ENCODE peak calls at places on chromosomes 5 and 9, in seven cellular contexts. U is body of pancreas, H is foreskin fibroblast, Z is kidney epithelial cell, V is A549, S is fibroblast of mammary gland, A is neural progenitor cell. W is an unnamed sample.

GRCh38 chr5:140214831-140215230 is 39.8 kb downstream of the CYSTM1 start:
- DNase-seq in U (peak), H (peak), Z (peak), V (no peak), S (peak), A (no peak), W (peak)

GRCh38 chr9:127498298-127498697 is 47.0 kb downstream of the LRSAM1 start:
- DNase-seq in U (no peak), H (no peak), Z (no peak), V (no peak), S (no peak), A (no peak), W (no peak)

GRCh38 chr5:177349762-177350161 is 1.7 kb downstream of the LMAN2 start:
- DNase-seq in U (no peak), H (no peak), Z (no peak), V (no peak), S (no peak), A (no peak), W (no peak)

GRCh38 chr5:153974131-153974812 is 64.4 kb downstream of the FAM114A2 start:
- DNase-seq in U (no peak), H (no peak), Z (peak), V (peak), S (peak), A (peak), W (peak)

GRCh38 chr9:86275962-86276361 is 6.4 kb downstream of the ISCA1 start:
- DNase-seq in U (no peak), H (no peak), Z (no peak), V (peak), S (no peak), A (peak), W (peak)

GRCh38 chr9:34502471-34503335 is 20.1 kb downstream of the ENHO start:
- DNase-seq in U (peak), H (no peak), Z (no peak), V (no peak), S (no peak), A (no peak), W (no peak)

GRCh38 chr5:137439645-137440044 is 59.5 kb downstream of the SPOCK1 start:
- DNase-seq in U (no peak), H (no peak), Z (no peak), V (no peak), S (no peak), A (no peak), W (no peak)

GRCh38 chr9:23341346-23341745 is 484.7 kb downstream of the ELAVL2 start:
- DNase-seq in U (no peak), H (no peak), Z (no peak), V (no peak), S (no peak), A (peak), W (no peak)

GRCh38 chr5:65730910-65731309 is 8.9 kb downstream of the NLN start:
- DNase-seq in U (no peak), H (no peak), Z (no peak), V (no peak), S (peak), A (no peak), W (no peak)

GRCh38 chr5:10631597-10631996 is 67.7 kb downstream of the ANKRD33B start:
- DNase-seq in U (no peak), H (no peak), Z (no peak), V (no peak), S (no peak), A (no peak), W (no peak)

GRCh38 chr9:136855461-136856077 is 3.4 kb downstream of the MAMDC4 start:
- DNase-seq in U (peak), H (no peak), Z (no peak), V (no peak), S (no peak), A (no peak), W (no peak)

GRCh38 chr5:80871541-80871961 is 88.6 kb upstream of the RASGRF2 start:
- DNase-seq in U (no peak), H (peak), Z (peak), V (peak), S (peak), A (no peak), W (peak)

GRCh38 chr9:136520053-136520540 is 25.8 kb downstream of the NOTCH1 start:
- DNase-seq in U (peak), H (no peak), Z (peak), V (peak), S (no peak), A (no peak), W (no peak)

DNA sequence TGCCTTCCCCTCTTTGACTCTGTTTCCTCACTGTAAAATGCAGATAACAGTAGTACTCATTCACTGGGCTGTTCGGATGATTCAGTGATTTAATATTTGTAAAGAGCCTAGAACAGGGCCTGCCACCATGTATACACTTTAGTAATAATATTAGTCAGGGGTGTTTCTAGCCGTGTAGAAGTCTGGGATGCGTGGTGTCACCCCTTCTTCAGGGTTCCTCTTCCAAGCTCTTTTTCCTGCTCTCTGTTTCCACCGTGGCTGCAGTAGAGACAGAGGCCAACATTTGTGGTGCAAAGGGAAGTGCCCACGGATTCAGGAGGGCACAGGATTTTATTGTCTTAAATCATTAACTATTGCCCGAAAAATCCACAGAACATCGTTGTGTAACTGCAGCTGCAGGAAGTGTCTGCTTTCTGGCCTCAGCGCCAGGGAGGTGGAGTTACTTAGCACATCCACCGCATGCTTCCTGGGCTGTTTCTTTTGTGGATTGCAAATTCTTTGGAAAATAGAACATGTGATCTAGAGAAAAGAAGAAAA is 61.7 kb downstream of the TRIO start:
- DNase-seq in U (peak), H (peak), Z (peak), V (peak), S (peak), A (no peak), W (peak)
- H3K4me3 ChIP-seq in U (no peak), H (peak), Z (no peak), V (peak), S (peak), A (no peak), W (peak)

DNA sequence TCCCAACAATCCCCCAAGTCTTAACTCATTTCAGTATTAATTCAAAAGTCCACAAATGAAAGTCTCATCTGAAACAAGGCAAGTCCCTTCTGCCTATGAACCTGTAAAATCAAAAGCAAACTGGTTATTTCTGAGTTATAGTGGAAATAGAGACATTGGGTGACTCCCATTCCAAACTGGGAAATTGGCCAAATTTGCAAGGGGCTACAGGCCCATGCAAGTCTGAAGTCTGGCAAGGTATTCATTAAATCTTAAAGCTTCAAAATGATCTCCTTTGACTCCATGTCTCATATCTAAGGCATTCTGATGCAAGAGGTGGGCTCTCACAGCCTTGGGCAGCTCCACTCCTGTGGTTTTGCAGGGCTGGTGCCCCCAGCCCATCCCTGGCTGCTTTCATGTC is 167.9 kb downstream of the HTR1A start:
- DNase-seq in U (no peak), H (no peak), Z (no peak), V (no peak), S (no peak), A (no peak), W (no peak)
- TF ChIP-seq CTCF in U (no peak), H (no peak), Z (no peak), V (no peak), S (no peak), A (no peak), W (no peak)

DNA sequence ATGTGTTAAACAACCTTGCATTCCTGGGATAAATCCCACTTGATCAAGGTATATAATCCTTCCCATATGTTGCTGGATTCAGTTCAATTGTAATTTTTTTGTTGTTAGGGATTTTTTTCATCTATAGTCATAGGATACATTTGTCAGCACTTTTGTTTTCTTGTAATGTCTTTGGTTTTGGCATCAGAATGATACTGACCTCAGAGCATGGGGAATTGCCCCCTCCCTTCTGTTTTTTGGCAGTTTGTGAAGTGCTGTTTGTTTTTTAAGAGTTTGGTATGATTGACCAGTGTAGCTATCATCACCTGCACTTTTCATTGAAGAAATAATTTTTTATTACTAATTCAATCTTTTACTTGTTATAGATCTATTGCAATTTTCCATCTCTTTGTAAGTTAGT is 176.8 kb upstream of the RASEF start:
- DNase-seq in U (no peak), H (no peak), Z (no peak), V (no peak), S (peak), A (no peak), W (peak)
- H3K4me3 ChIP-seq in U (no peak), H (no peak), Z (no peak), V (no peak), S (no peak), A (no peak), W (no peak)

GRCh38 chr5:179822059-179822432 is 1.3 kb downstream of the SQSTM1 start:
- DNase-seq in U (no peak), H (no peak), Z (no peak), V (no peak), S (no peak), A (no peak), W (no peak)

GRCh38 chr5:179820483-179821297 is at the start of gene SQSTM1:
- DNase-seq in U (peak), H (peak), Z (no peak), V (peak), S (peak), A (peak), W (peak)

GRCh38 chr5:179822444-179822990 is 1.8 kb downstream of the SQSTM1 start:
- DNase-seq in U (peak), H (no peak), Z (no peak), V (no peak), S (no peak), A (no peak), W (no peak)

GRCh38 chr5:179820127-179820482 is 600 bp upstream of the SQSTM1 start:
- DNase-seq in U (no peak), H (no peak), Z (no peak), V (peak), S (no peak), A (no peak), W (no peak)

DNA sequence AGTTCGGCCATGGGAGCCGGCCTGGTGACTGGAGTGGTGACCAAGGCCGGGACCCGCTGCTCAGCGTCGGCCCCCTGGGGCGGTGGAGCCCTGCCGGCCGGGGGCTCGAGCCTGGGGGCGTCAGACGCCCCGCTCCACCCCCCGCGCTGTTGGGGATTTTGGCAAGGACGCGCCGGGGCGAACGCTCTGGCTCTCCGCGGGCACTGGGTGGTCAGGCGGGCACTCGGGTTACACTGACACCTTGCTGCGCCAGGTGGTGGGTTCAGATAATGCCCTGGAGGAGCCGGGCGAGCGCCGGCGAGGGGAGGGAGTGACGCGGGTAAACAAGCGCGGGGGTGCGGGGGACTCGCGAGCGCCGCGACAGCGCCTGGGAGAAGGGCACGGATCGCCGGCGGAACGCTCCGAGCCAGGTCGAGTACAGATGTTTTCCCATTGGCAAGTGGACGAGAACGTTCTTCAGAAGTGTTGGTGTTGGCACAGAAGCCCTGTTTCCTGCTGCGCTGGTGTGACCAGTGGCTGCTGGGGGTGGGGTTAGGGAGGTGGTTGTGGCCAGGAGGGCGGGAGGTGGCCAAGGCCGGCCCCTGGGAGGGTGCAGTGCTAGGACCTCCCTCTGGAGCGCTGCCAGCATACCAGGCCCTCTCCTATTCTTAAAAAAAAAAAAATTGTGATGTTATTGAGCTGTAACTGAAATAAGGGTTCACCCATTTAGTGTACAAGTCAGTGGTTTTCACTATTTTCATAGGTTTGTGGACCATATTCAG is 773 bp downstream of the SQSTM1 start:
- DNase-seq in U (peak), H (peak), Z (peak), V (peak), S (peak), A (peak), W (peak)
- TF ChIP-seq CTCF in U (peak), H (no peak), Z (no peak), V (no peak), S (no peak), A (no peak), W (no peak)

GRCh38 chr5:42950466-42951168 is 89.5 kb downstream of the ANXA2R start:
- DNase-seq in U (peak), H (peak), Z (peak), V (peak), S (peak), A (no peak), W (peak)

GRCh38 chr5:42948961-42949347 is 91.2 kb downstream of the ANXA2R start:
- DNase-seq in U (no peak), H (no peak), Z (no peak), V (no peak), S (no peak), A (no peak), W (no peak)

GRCh38 chr5:42950091-42950465 is 90.0 kb downstream of the ANXA2R start:
- DNase-seq in U (no peak), H (no peak), Z (no peak), V (no peak), S (no peak), A (no peak), W (no peak)

GRCh38 chr5:42951169-42951846 is 88.8 kb downstream of the ANXA2R start:
- DNase-seq in U (peak), H (no peak), Z (no peak), V (no peak), S (peak), A (no peak), W (peak)

DNA sequence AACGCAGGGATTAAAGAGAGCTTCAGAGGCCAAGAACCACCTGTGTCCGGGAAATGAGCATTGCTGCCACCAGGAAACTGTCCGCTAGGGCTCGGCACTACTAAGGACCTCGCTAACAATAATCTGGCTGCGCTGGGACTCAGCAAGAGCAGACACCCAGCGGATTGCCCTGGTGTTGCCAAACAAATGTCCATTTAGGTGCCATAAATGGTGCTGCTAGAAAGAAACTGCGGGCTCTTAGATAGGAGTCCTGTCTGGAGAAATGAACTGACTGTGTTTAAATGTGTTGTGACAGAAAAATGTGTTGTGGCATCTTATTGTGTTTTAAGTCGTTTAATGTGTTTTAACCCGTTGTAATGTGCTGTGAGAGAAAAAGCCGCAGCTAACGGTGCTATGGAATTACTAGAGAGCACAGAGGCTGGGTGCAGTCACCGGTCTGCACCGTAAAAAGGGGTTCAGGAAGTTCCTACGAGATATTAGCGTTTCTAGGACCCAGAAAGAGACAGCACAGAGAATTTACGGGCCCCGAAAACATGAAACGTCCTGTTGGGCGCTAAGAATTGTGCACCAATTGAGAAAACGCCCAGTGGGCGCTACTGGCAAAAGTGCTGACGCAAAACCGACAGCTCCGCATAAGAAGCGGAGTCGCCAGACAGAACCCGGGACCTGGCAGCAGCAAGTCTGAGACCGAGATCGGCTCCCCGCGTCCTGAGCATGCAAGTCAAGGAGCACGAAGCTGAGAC is 90.6 kb downstream of the ANXA2R start:
- DNase-seq in U (peak), H (peak), Z (no peak), V (peak), S (peak), A (no peak), W (peak)
- H3K4me3 ChIP-seq in U (no peak), H (peak), Z (no peak), V (peak), S (no peak), A (no peak), W (peak)

DNA sequence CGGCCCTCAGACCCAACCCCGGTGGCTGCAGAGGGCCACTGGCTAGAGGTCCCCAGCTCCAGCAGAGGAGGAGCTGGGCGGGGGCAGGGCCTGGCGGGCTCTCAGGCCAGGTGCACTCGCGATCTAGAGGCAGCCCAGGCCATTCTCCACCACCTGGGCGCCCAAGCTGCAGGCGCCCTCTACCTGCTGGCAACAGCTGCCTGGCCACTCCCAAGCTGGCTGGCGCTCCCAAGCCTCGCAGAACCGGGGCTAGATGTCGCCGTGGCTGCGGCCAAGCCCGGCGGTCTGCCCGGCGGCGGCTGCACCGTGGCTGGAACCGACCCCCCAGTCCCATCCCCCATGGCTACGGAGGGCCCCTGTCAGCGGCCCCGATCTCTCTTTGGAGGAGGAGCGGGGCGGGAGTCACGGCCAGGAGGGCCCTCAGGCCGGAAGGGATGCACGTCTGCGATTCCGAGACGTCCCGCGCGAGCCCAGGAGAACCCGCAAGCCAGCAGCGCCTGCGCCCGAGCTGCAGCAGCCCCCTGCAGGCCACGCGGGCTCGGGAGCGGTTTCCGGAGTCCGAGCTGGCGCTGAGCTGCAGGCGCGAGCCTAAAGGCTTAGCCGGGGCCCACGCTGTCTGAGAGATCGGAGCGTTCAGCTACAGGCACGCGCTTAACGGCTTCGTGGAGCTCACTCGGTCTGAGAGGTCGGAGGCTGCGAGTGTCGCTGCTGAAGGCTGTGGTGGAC is 44.3 kb upstream of the BICD2 start:
- DNase-seq in U (peak), H (peak), Z (peak), V (peak), S (peak), A (peak), W (peak)
- TF ChIP-seq CTCF in U (peak), H (peak), Z (peak), V (no peak), S (peak), A (peak), W (peak)

DNA sequence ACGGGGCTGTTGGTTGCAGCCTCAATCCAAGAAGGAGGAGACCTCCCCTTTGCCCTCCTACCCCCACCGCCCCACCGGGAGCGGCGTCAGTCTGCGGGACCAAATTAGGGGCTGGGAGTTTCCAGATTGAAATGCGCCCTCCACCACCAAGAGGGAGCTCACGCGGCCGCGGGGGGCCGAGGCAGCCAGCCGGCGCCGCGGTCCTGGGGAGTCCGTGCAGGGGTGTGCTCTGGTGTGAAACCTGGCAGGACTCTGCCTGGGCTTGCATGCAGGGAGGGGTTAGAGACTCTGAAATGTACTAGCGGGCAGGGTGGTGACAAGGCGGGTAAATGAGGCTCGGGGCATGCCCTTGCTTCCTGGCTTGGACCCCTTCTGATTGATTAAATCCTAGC is 989 bp upstream of the FBN2 start:
- DNase-seq in U (no peak), H (peak), Z (no peak), V (peak), S (peak), A (no peak), W (peak)
- H3K4me3 ChIP-seq in U (no peak), H (peak), Z (peak), V (peak), S (peak), A (peak), W (peak)

GRCh38 chr5:16666861-16667481 is 50.2 kb upstream of the RETREG1 start:
- DNase-seq in U (peak), H (no peak), Z (no peak), V (no peak), S (no peak), A (peak), W (peak)
- TF ChIP-seq CTCF in U (peak), H (peak), Z (peak), V (peak), S (peak), A (peak), W (peak)